ENCODE peak calls at places on chromosomes 3 and 15, in nine cellular contexts. B, F, R, T, M, V, N, S and E are unnamed samples.

GRCh38 chr3:179067839-179068238 is 3.8 kb downstream of the ZMAT3 start:
- DNase-seq in M (no peak), R (no peak), T (no peak), V (no peak), S (no peak), F (no peak), N (no peak), B (no peak), E (no peak)

GRCh38 chr3:100107227-100107626 is 7.1 kb downstream of the FILIP1L start:
- DNase-seq in T (no peak), R (no peak), S (no peak), V (peak), M (peak), N (no peak), F (no peak), B (no peak), E (no peak)

GRCh38 chr15:63826513-63826912 is 7.2 kb downstream of the HERC1 start:
- DNase-seq in R (peak), F (no peak), V (peak), M (no peak), T (peak), B (no peak), N (no peak), S (no peak), E (no peak)

GRCh38 chr3:128864351-128864811 is 15.0 kb upstream of the ACAD9 start:
- DNase-seq in F (no peak), R (no peak), T (no peak), M (no peak), N (no peak), V (no peak), B (no peak), S (no peak), E (no peak)

GRCh38 chr15:81278306-81279029 is 45.5 kb downstream of the STARD5 start:
- DNase-seq in B (no peak), F (no peak), R (no peak), M (no peak), N (no peak), S (no peak), V (no peak), T (no peak), E (no peak)

GRCh38 chr3:13301295-13301987 is 118.7 kb downstream of the NUP210 start:
- DNase-seq in B (no peak), S (no peak), V (peak), N (peak), M (peak), F (no peak), R (peak), T (peak), E (no peak)

GRCh38 chr3:106825962-106826605 is 551.2 kb upstream of the CCDC54 start:
- DNase-seq in V (peak), N (no peak), R (peak), T (peak), F (no peak), S (no peak), B (no peak), M (no peak), E (no peak)

GRCh38 chr3:159802864-159803263 is 185.8 kb upstream of the IL12A start:
- DNase-seq in S (no peak), M (no peak), N (no peak), B (no peak), F (no peak), T (no peak), V (no peak), R (no peak), E (no peak)

GRCh38 chr3:12468757-12469156 is 15.5 kb upstream of the TSEN2 start:
- DNase-seq in V (no peak), B (no peak), S (no peak), R (no peak), N (no peak), T (no peak), F (no peak), M (no peak), E (no peak)

GRCh38 chr15:33278816-33279612 is 31.8 kb upstream of the RYR3 start:
- DNase-seq in T (peak), F (no peak), V (peak), B (no peak), M (peak), R (peak), N (no peak), S (no peak), E (no peak)

GRCh38 chr15:73806698-73807483 is 53.7 kb upstream of the INSYN1 start:
- DNase-seq in V (no peak), M (no peak), S (no peak), T (no peak), F (no peak), R (no peak), B (no peak), N (no peak), E (no peak)

GRCh38 chr3:175985781-175986180 is 1126.6 kb downstream of the NAALADL2 start:
- DNase-seq in R (no peak), N (no peak), F (no peak), V (no peak), B (no peak), S (no peak), T (no peak), M (no peak), E (no peak)

GRCh38 chr3:42701371-42702065 is 1.1 kb downstream of the HHATL start:
- DNase-seq in F (peak), M (peak), B (no peak), N (peak), V (no peak), T (no peak), S (no peak), R (peak), E (peak)

GRCh38 chr3:142394921-142395622 is 52.8 kb downstream of the XRN1 start:
- DNase-seq in R (no peak), V (peak), M (no peak), S (no peak), B (no peak), N (no peak), T (peak), F (no peak), E (no peak)

GRCh38 chr15:43104426-43104825 is 1.4 kb downstream of the UBR1 start:
- DNase-seq in S (no peak), N (no peak), B (no peak), T (no peak), R (no peak), V (peak), M (peak), F (no peak), E (no peak)

GRCh38 chr3:17431004-17431403 is 311.4 kb downstream of the TBC1D5 start:
- DNase-seq in T (no peak), M (peak), N (no peak), F (no peak), B (no peak), S (no peak), R (no peak), V (peak), E (no peak)

GRCh38 chr15:99474041-99474906 is 91.5 kb upstream of the MEF2A start:
- DNase-seq in V (no peak), T (no peak), S (no peak), B (no peak), M (no peak), F (no peak), N (peak), R (no peak), E (no peak)

GRCh38 chr15:63260786-63261185 is 16.6 kb upstream of the APH1B start:
- DNase-seq in B (no peak), M (no peak), T (no peak), F (no peak), S (no peak), V (no peak), R (no peak), N (no peak), E (no peak)

GRCh38 chr3:160365872-160366522 is 33.0 kb downstream of the IFT80 start:
- DNase-seq in S (no peak), F (no peak), R (no peak), M (no peak), T (no peak), B (no peak), V (no peak), N (no peak), E (no peak)

GRCh38 chr3:184134746-184135148 is 411 bp upstream of the EIF2B5 start:
- DNase-seq in S (no peak), N (no peak), M (no peak), R (no peak), T (no peak), B (no peak), V (no peak), F (no peak), E (no peak)

GRCh38 chr3:44885618-44886017 is 11.2 kb downstream of the TGM4 start:
- DNase-seq in F (no peak), B (no peak), N (no peak), T (peak), S (no peak), V (peak), M (peak), R (peak), E (no peak)

GRCh38 chr3:37017683-37018082 is 24.4 kb downstream of the MLH1 start:
- DNase-seq in T (no peak), M (no peak), V (no peak), S (no peak), B (no peak), R (no peak), F (no peak), N (no peak), E (no peak)

GRCh38 chr3:48125886-48126622 is 62.2 kb downstream of the CDC25A start:
- DNase-seq in T (no peak), F (no peak), R (no peak), S (no peak), N (no peak), B (no peak), V (no peak), M (no peak), E (no peak)

GRCh38 chr15:100318880-100319279 is 22.9 kb downstream of the ADAMTS17 start:
- DNase-seq in M (peak), B (no peak), S (no peak), F (no peak), T (no peak), V (no peak), N (no peak), R (no peak), E (no peak)

GRCh38 chr3:25033407-25034029 is 394.5 kb upstream of the RARB start:
- DNase-seq in B (peak), M (peak), S (no peak), R (no peak), F (no peak), T (no peak), V (peak), N (peak), E (no peak)

GRCh38 chr15:70856884-70857546 is 3.1 kb upstream of the LARP6 start:
- DNase-seq in R (peak), T (peak), B (no peak), M (peak), N (peak), F (no peak), S (peak), V (peak), E (no peak)

GRCh38 chr15:51334011-51334426 is 4.4 kb downstream of the CYP19A1 start:
- DNase-seq in R (no peak), F (no peak), S (no peak), B (no peak), M (no peak), T (no peak), V (no peak), N (no peak), E (no peak)

GRCh38 chr3:172135766-172136729 is 96.7 kb downstream of the FNDC3B start:
- DNase-seq in V (peak), B (no peak), F (no peak), N (no peak), T (peak), M (no peak), R (no peak), S (no peak), E (no peak)

GRCh38 chr15:81279621-81280051 is 44.3 kb downstream of the STARD5 start:
- DNase-seq in N (no peak), F (no peak), M (no peak), B (no peak), T (peak), R (no peak), V (no peak), S (no peak), E (no peak)

GRCh38 chr15:101615414-101615985 is 36.7 kb downstream of the TM2D3 start:
- DNase-seq in S (no peak), N (no peak), T (no peak), M (no peak), R (no peak), B (no peak), V (no peak), F (no peak), E (no peak)

GRCh38 chr3:40523781-40524180 is 979 bp upstream of the ZNF621 start:
- DNase-seq in V (no peak), T (no peak), B (no peak), R (no peak), F (no peak), N (no peak), M (no peak), S (no peak), E (no peak)

GRCh38 chr3:101077361-101078011 is 84.3 kb upstream of the ABI3BP start:
- DNase-seq in B (no peak), S (no peak), N (no peak), T (peak), M (no peak), V (peak), F (no peak), R (no peak), E (no peak)

GRCh38 chr3:61947456-61947855 is 386.1 kb downstream of the PTPRG start:
- DNase-seq in N (peak), B (no peak), T (no peak), V (no peak), F (no peak), M (no peak), S (no peak), R (no peak), E (no peak)

GRCh38 chr3:11001020-11001657 is 8.6 kb downstream of the SLC6A1 start:
- DNase-seq in S (no peak), F (no peak), R (no peak), M (no peak), T (no peak), B (no peak), V (no peak), N (no peak), E (no peak)

GRCh38 chr3:112358311-112358780 is 25.4 kb downstream of the CD200 start:
- DNase-seq in T (no peak), F (no peak), B (no peak), R (no peak), V (peak), N (no peak), S (no peak), M (no peak), E (no peak)

GRCh38 chr15:98689431-98689861 is 41.1 kb downstream of the IGF1R start:
- DNase-seq in B (no peak), S (no peak), F (no peak), T (peak), V (peak), M (peak), R (no peak), N (no peak), E (no peak)

GRCh38 chr15:38608682-38609081 is 44.1 kb upstream of the RASGRP1 start:
- DNase-seq in R (no peak), B (no peak), S (no peak), V (no peak), T (no peak), N (no peak), M (no peak), F (no peak), E (no peak)

GRCh38 chr15:84955089-84955848 is 26.4 kb upstream of the PDE8A start:
- DNase-seq in V (peak), T (peak), M (peak), F (no peak), S (peak), B (no peak), R (peak), N (peak), E (no peak)

GRCh38 chr3:37661615-37662306 is 199.9 kb upstream of the CTDSPL start:
- DNase-seq in V (no peak), M (no peak), F (no peak), R (no peak), N (no peak), B (no peak), T (no peak), S (no peak), E (no peak)

GRCh38 chr15:22794621-22795167 is 8.2 kb downstream of the NIPA1 start:
- DNase-seq in R (no peak), N (no peak), T (no peak), V (no peak), B (no peak), S (no peak), M (no peak), F (no peak), E (no peak)
- TF ChIP-seq CTCF in R (no peak), N (no peak), T (no peak), V (no peak), B (no peak), S (no peak), M (no peak), F (no peak), E (no peak)

GRCh38 chr3:69385723-69386483 is at the start of gene FRMD4B:
- DNase-seq in M (no peak), R (no peak), T (no peak), V (no peak), F (no peak), S (no peak), B (no peak), N (peak), E (peak)

GRCh38 chr3:69388241-69388640 is 2.4 kb upstream of the FRMD4B start:
- DNase-seq in R (no peak), N (no peak), M (no peak), T (no peak), S (no peak), F (no peak), V (no peak), B (no peak), E (no peak)

GRCh38 chr3:69384379-69384778 is 1.5 kb downstream of the FRMD4B start:
- DNase-seq in S (no peak), F (no peak), N (no peak), T (no peak), M (no peak), B (no peak), R (no peak), V (no peak), E (no peak)

GRCh38 chr3:69385033-69385722 is 710 bp downstream of the FRMD4B start:
- DNase-seq in M (no peak), R (no peak), F (no peak), S (no peak), V (no peak), T (no peak), B (no peak), N (no peak), E (no peak)

GRCh38 chr3:69386535-69387385 is 872 bp upstream of the FRMD4B start:
- DNase-seq in M (no peak), F (no peak), N (no peak), T (no peak), S (no peak), V (no peak), B (no peak), R (no peak), E (no peak)
- TF ChIP-seq CTCF in M (no peak), F (no peak), N (no peak), T (no peak), S (no peak), V (no peak), B (no peak), R (peak), E (peak)

GRCh38 chr3:139024968-139025367 is 4.2 kb upstream of the PRR23B start:
- DNase-seq in R (no peak), S (no peak), T (no peak), B (no peak), M (no peak), V (no peak), F (no peak), N (no peak), E (no peak)

GRCh38 chr3:139020036-139020867 is 474 bp downstream of the PRR23B start:
- DNase-seq in B (no peak), F (no peak), R (no peak), T (no peak), M (no peak), V (no peak), N (no peak), S (no peak), E (no peak)

GRCh38 chr3:139016430-139017048 is 4.2 kb downstream of the PRR23B start:
- DNase-seq in F (no peak), V (no peak), M (no peak), T (no peak), B (no peak), S (no peak), N (no peak), R (no peak), E (no peak)

DNA sequence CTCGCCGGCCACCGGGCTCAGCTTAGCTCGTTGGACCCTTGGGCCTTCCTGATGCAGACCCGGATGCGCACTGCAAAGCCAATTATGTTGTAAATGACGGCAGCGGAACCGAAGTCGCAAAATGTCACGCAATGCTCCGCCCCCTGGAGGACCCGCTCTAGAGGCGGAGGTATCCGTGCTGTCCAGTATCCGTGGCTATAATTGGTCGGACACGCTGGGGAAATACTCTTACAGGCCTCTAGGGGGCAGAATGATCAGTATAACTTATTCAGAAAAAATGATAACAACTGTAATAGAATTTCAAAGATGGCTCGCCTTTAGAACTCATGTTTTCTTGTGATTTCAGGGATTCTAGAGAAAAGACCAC is at the start of gene PRR23B:
- DNase-seq in S (no peak), V (no peak), N (no peak), M (no peak), F (no peak), B (no peak), R (no peak), T (no peak), E (no peak)
- TF ChIP-seq CTCF in S (no peak), V (no peak), N (no peak), M (no peak), F (peak), B (no peak), R (no peak), T (peak), E (peak)

DNA sequence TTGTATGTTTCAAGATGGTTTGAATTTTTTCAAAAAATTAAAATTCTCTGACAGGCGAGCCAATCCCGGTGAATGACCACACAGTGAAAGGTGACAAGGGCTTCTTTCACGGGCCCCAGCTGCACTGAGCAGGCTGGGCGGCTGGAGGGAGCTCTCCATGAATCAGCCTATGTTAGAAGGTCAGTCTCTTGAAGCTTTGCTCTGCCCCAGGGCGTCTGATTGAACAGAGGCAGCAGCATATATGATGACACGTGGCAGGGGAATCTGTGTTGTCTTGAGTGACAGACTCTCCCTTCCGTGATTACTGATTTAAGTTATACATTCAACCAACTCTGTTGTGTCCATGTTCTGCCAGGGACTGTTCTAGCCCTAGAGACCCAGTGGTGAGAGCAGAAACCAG is 51.5 kb downstream of the ISG20 start:
- DNase-seq in R (no peak), F (no peak), B (no peak), T (no peak), S (no peak), N (no peak), M (no peak), V (no peak), E (peak)
- TF ChIP-seq CTCF in R (no peak), F (no peak), B (no peak), T (peak), S (no peak), N (no peak), M (no peak), V (no peak), E (no peak)

GRCh38 chr3:143971367-143972154 is at the start of gene DIPK2A:
- DNase-seq in R (peak), N (peak), B (peak), M (peak), T (peak), V (peak), S (peak), F (peak), E (peak)
- TF ChIP-seq CTCF in R (no peak), N (peak), B (no peak), M (no peak), T (no peak), V (peak), S (no peak), F (no peak), E (no peak)

GRCh38 chr3:39170461-39170860 is 17.1 kb upstream of the CSRNP1 start:
- DNase-seq in M (no peak), V (no peak), F (no peak), T (no peak), N (no peak), R (no peak), S (no peak), B (no peak), E (no peak)
- TF ChIP-seq CTCF in M (no peak), V (no peak), F (no peak), T (no peak), N (no peak), R (no peak), S (no peak), B (no peak), E (no peak)

DNA sequence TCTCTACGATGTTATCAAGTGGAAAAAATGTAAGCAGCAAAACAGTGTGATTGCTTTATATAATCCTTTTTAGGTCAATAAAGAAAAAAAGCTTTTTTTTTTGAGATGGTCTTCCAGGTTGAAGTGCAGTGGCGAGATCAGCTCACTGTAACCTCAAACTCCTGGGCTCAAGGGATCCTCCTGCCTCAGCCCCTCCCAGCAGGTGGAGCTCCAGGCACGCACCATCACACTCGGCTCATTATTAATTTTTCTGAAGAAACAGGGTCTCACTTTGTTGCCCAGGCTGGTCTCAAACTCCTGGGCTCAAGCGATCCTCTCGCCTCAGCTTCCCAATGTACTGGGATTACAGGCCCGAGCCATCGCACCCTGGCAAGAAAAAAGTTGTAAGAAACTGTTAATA is 17.3 kb downstream of the RNF168 start:
- DNase-seq in M (no peak), N (no peak), B (no peak), T (no peak), F (no peak), S (no peak), R (no peak), V (no peak), E (no peak)
- TF ChIP-seq CTCF in M (peak), N (no peak), B (peak), T (peak), F (no peak), S (no peak), R (peak), V (peak), E (peak)